ENCODE peak calls at places on chromosomes 1 and 21, in seven cellular contexts. E, V, F, W, U, Q and X are unnamed samples.

GRCh38 chr1:219088778-219089557 is 84.7 kb upstream of the LYPLAL1 start:
- DNase-seq in E (peak; percentile 50), V (peak; percentile 70), F (peak; percentile 88), W (no peak), U (no peak), Q (no peak), X (no peak)

GRCh38 chr1:28535180-28535579 is 17.7 kb upstream of the TRNAU1AP start:
- DNase-seq in E (no peak), V (no peak), F (no peak), W (no peak), U (no peak), Q (no peak), X (no peak)

GRCh38 chr1:42176902-42177519 is 12.5 kb upstream of the GUCA2A start:
- DNase-seq in E (no peak), V (no peak), F (no peak), W (no peak), U (peak; percentile 40), Q (no peak), X (no peak)

GRCh38 chr1:214329456-214330220 is 48.7 kb downstream of the SMYD2 start:
- DNase-seq in E (no peak), V (no peak), F (no peak), W (no peak), U (no peak), Q (no peak), X (no peak)

GRCh38 chr1:226548281-226549093 is at the start of gene STUM:
- DNase-seq in E (no peak), V (no peak), F (no peak), W (peak; percentile 55), U (peak; percentile 58), Q (no peak), X (peak; percentile 55)

GRCh38 chr1:204171751-204172178 is 5.6 kb upstream of the REN start:
- DNase-seq in E (no peak), V (no peak), F (peak; percentile 25), W (no peak), U (no peak), Q (no peak), X (no peak)

GRCh38 chr1:222546548-222547259 is 1.2 kb downstream of the HHIPL2 start:
- DNase-seq in E (no peak), V (no peak), F (peak; percentile 70), W (no peak), U (no peak), Q (no peak), X (no peak)

GRCh38 chr21:46171585-46171984 is 12.7 kb downstream of the SPATC1L start:
- DNase-seq in E (no peak), V (peak; percentile 32), F (no peak), W (no peak), U (no peak), Q (no peak), X (no peak)

GRCh38 chr1:84366786-84367185 is 31.5 kb upstream of the DNASE2B start:
- DNase-seq in E (no peak), V (no peak), F (peak; percentile 78), W (no peak), U (no peak), Q (no peak), X (no peak)

GRCh38 chr1:65918564-65918963 is 125.9 kb downstream of the PDE4B start:
- DNase-seq in E (no peak), V (no peak), F (no peak), W (no peak), U (no peak), Q (no peak), X (no peak)

GRCh38 chr1:22143065-22143514 is at the start of gene WNT4:
- DNase-seq in E (no peak), V (no peak), F (no peak), W (no peak), U (peak; percentile 80), Q (peak; percentile 37), X (no peak)

GRCh38 chr1:4272568-4272967 is 372.5 kb upstream of the C1orf174 start:
- DNase-seq in E (no peak), V (no peak), F (no peak), W (no peak), U (no peak), Q (no peak), X (no peak)

GRCh38 chr1:218101409-218101808 is 183.7 kb upstream of the RRP15 start:
- DNase-seq in E (no peak), V (no peak), F (no peak), W (no peak), U (no peak), Q (no peak), X (no peak)

GRCh38 chr1:46041551-46041950 is 90.9 kb downstream of the PIK3R3 start:
- DNase-seq in E (no peak), V (no peak), F (no peak), W (no peak), U (no peak), Q (no peak), X (no peak)

GRCh38 chr1:233253231-233254038 is 42.1 kb downstream of the PCNX2 start:
- DNase-seq in E (no peak), V (no peak), F (no peak), W (no peak), U (no peak), Q (no peak), X (no peak)